ENCODE peak calls at places on chromosomes 13 and 19, in nine cellular contexts. F is AG10803, U is NCI-H187, M is bronchial epithelial cell, I is fibroblast of gingiva, T is iPS-NIHi11, W is NCI-H1092, O is AG09319, A is NCI-H345. L is an unnamed sample.

GRCh38 chr19:30719189-30719990 is 347.2 kb downstream of the ZNF536 start:
- DNase-seq in F (peak), U (no peak), M (no peak), I (no peak), T (peak), W (no peak), O (no peak), A (no peak), L (no peak)

GRCh38 chr19:16336571-16336970 is 11.9 kb downstream of the KLF2 start:
- DNase-seq in F (peak), U (no peak), M (no peak), I (peak), T (no peak), W (no peak), O (no peak), A (no peak), L (no peak)

GRCh38 chr13:49653478-49653877 is 25.2 kb downstream of the ARL11 start:
- DNase-seq in F (no peak), U (no peak), M (no peak), I (no peak), T (no peak), W (no peak), O (no peak), A (no peak), L (no peak)

GRCh38 chr13:60933638-60934037 is 482.0 kb downstream of the PCDH20 start:
- DNase-seq in F (no peak), U (no peak), M (peak), I (no peak), T (no peak), W (no peak), O (no peak), A (no peak), L (no peak)

GRCh38 chr19:9535934-9536333 is 2.5 kb downstream of the ZNF426 start:
- DNase-seq in F (no peak), U (no peak), M (peak), I (no peak), T (no peak), W (no peak), O (no peak), A (no peak), L (no peak)

GRCh38 chr13:23730251-23730650 is 158.9 kb downstream of the MIPEP start:
- DNase-seq in F (no peak), U (no peak), M (no peak), I (no peak), T (no peak), W (no peak), O (no peak), A (no peak), L (no peak)

GRCh38 chr19:51375504-51376221 is 3.2 kb upstream of the NKG7 start:
- DNase-seq in F (no peak), U (no peak), M (no peak), I (no peak), T (no peak), W (no peak), O (no peak), A (no peak), L (no peak)

GRCh38 chr19:47633996-47634395 is 25.1 kb downstream of the BICRA start:
- DNase-seq in F (no peak), U (no peak), M (no peak), I (no peak), T (no peak), W (peak), O (no peak), A (no peak), L (no peak)

GRCh38 chr19:35468637-35469036 is 20.6 kb downstream of the FFAR2 start:
- DNase-seq in F (peak), U (no peak), M (peak), I (peak), T (peak), W (no peak), O (no peak), A (peak), L (peak)

GRCh38 chr19:35673121-35673804 is 6.9 kb downstream of the UPK1A start:
- DNase-seq in F (peak), U (no peak), M (peak), I (peak), T (peak), W (no peak), O (no peak), A (peak), L (no peak)

GRCh38 chr13:39023761-39024160 is 14.1 kb downstream of the PROSER1 start:
- DNase-seq in F (no peak), U (no peak), M (peak), I (no peak), T (no peak), W (no peak), O (no peak), A (no peak), L (no peak)

GRCh38 chr19:10007811-10008211 is 2.5 kb downstream of the COL5A3 start:
- DNase-seq in F (peak), U (no peak), M (no peak), I (peak), T (no peak), W (no peak), O (no peak), A (no peak), L (no peak)

GRCh38 chr13:79637086-79637763 is 156.3 kb downstream of the NDFIP2 start:
- DNase-seq in F (no peak), U (no peak), M (no peak), I (peak), T (no peak), W (no peak), O (no peak), A (no peak), L (peak)

GRCh38 chr19:1862068-1862423 is 1.3 kb downstream of the KLF16 start:
- DNase-seq in F (no peak), U (no peak), M (no peak), I (no peak), T (no peak), W (no peak), O (no peak), A (no peak), L (no peak)

GRCh38 chr13:81048026-81048461 is 707.1 kb upstream of the SPRY2 start:
- DNase-seq in F (no peak), U (no peak), M (no peak), I (no peak), T (no peak), W (no peak), O (no peak), A (no peak), L (no peak)

GRCh38 chr19:51139299-51140018 is 2.6 kb upstream of the SIGLEC7 start:
- DNase-seq in F (no peak), U (no peak), M (no peak), I (no peak), T (no peak), W (no peak), O (no peak), A (no peak), L (no peak)

GRCh38 chr13:103531278-103531677 is 465.1 kb upstream of the SLC10A2 start:
- DNase-seq in F (no peak), U (no peak), M (peak), I (no peak), T (no peak), W (no peak), O (no peak), A (no peak), L (no peak)

GRCh38 chr19:15195381-15195964 is 5.3 kb downstream of the NOTCH3 start:
- DNase-seq in F (peak), U (no peak), M (peak), I (peak), T (peak), W (no peak), O (no peak), A (peak), L (no peak)

GRCh38 chr19:46714523-46715106 is 2.3 kb downstream of the PRKD2 start:
- DNase-seq in F (no peak), U (peak), M (no peak), I (no peak), T (no peak), W (no peak), O (no peak), A (no peak), L (no peak)

GRCh38 chr13:44396963-44397580 is 23.4 kb downstream of the SERP2 start:
- DNase-seq in F (no peak), U (no peak), M (no peak), I (peak), T (peak), W (no peak), O (peak), A (no peak), L (no peak)

GRCh38 chr19:41373993-41374392 is 2.3 kb upstream of the TMEM91 start:
- DNase-seq in F (peak), U (peak), M (peak), I (peak), T (peak), W (peak), O (peak), A (peak), L (peak)

GRCh38 chr19:10270180-10270615 is 722 bp upstream of the ICAM1 start:
- DNase-seq in F (no peak), U (no peak), M (no peak), I (no peak), T (no peak), W (no peak), O (no peak), A (no peak), L (no peak)